ENCODE peak calls at places on chromosomes 13 and 19, in six cellular contexts. E, A, L, R, O and F are unnamed samples.

GRCh38 chr13:70339738-70340137 is 231.5 kb upstream of the KLHL1 start:
- DNase-seq in A (no peak), E (no peak), R (no peak), O (no peak), L (peak), F (peak)

GRCh38 chr19:41161903-41162302 is 31.1 kb upstream of the CYP2S1 start:
- DNase-seq in L (no peak), O (no peak), A (no peak), R (no peak), E (no peak), F (no peak)

GRCh38 chr13:79990048-79990447 is 350.9 kb downstream of the SPRY2 start:
- DNase-seq in A (no peak), E (no peak), R (no peak), L (no peak), O (no peak), F (no peak)

GRCh38 chr19:8148410-8149231 is 771 bp downstream of the FBN3 start:
- DNase-seq in R (peak), A (no peak), L (peak), O (no peak), E (no peak), F (no peak)

GRCh38 chr19:41249707-41250423 is 14.3 kb upstream of the HNRNPUL1 start:
- DNase-seq in E (no peak), O (no peak), R (no peak), A (no peak), L (no peak), F (no peak)

GRCh38 chr19:13034636-13035035 is 39.4 kb downstream of the NFIX start:
- DNase-seq in A (no peak), L (no peak), R (no peak), E (no peak), O (no peak), F (no peak)

GRCh38 chr13:38900188-38900587 is 90.4 kb downstream of the STOML3 start:
- DNase-seq in A (no peak), L (no peak), E (peak), O (no peak), R (no peak), F (no peak)

GRCh38 chr13:99978781-99979452 is 2.7 kb upstream of the ZIC2 start:
- DNase-seq in R (no peak), O (no peak), E (no peak), L (no peak), A (no peak), F (peak)

GRCh38 chr13:80690208-80690607 is 349.3 kb upstream of the SPRY2 start:
- DNase-seq in E (no peak), R (no peak), A (no peak), L (no peak), O (no peak), F (no peak)